ENCODE peak calls at places on chromosomes 1 and 21, in seven cellular contexts. One of them, this sample, is unnamed. For H3K36me3, the result is how much of the 10 kb centered on the place peaks cover.

GRCh38 chr21:44455524-44456206 is 355 bp downstream of the LRRC3 start:
- DNase-seq in CD8-positive, alpha-beta T cell: peak
- DNase-seq in cardiac muscle cell: peak
- DNase-seq in mucosa of descending colon: peak
- DNase-seq in colonic mucosa: peak
- DNase-seq in tibial artery: no peak
- DNase-seq in heart right ventricle: peak
- DNase-seq in this sample: no peak

GRCh38 chr1:69794831-69795230 is 227.1 kb downstream of the LRRC7 start:
- DNase-seq in CD8-positive, alpha-beta T cell: no peak
- DNase-seq in cardiac muscle cell: peak
- DNase-seq in mucosa of descending colon: no peak
- DNase-seq in colonic mucosa: no peak
- DNase-seq in tibial artery: no peak
- DNase-seq in heart right ventricle: no peak
- DNase-seq in this sample: no peak

GRCh38 chr1:151596166-151596933 is 15.5 kb upstream of the SNX27 start:
- DNase-seq in CD8-positive, alpha-beta T cell: no peak
- DNase-seq in cardiac muscle cell: peak
- DNase-seq in mucosa of descending colon: no peak
- DNase-seq in colonic mucosa: no peak
- DNase-seq in tibial artery: no peak
- DNase-seq in heart right ventricle: no peak
- DNase-seq in this sample: no peak

GRCh38 chr1:107695341-107695740 is 269.6 kb downstream of the VAV3 start:
- DNase-seq in CD8-positive, alpha-beta T cell: no peak
- DNase-seq in cardiac muscle cell: no peak
- DNase-seq in mucosa of descending colon: no peak
- DNase-seq in colonic mucosa: no peak
- DNase-seq in tibial artery: no peak
- DNase-seq in heart right ventricle: no peak
- DNase-seq in this sample: no peak

GRCh38 chr1:3650248-3651010 is 526 bp upstream of the WRAP73 start:
- DNase-seq in CD8-positive, alpha-beta T cell: no peak
- DNase-seq in cardiac muscle cell: no peak
- DNase-seq in mucosa of descending colon: peak
- DNase-seq in colonic mucosa: no peak
- DNase-seq in tibial artery: no peak
- DNase-seq in heart right ventricle: no peak
- DNase-seq in this sample: no peak

GRCh38 chr1:156513189-156513588 is 12.6 kb upstream of the MEF2D start:
- DNase-seq in CD8-positive, alpha-beta T cell: no peak
- DNase-seq in cardiac muscle cell: peak
- DNase-seq in mucosa of descending colon: no peak
- DNase-seq in colonic mucosa: no peak
- DNase-seq in tibial artery: no peak
- DNase-seq in heart right ventricle: no peak
- DNase-seq in this sample: no peak

GRCh38 chr1:230915079-230915478 is 46.8 kb upstream of the C1orf198 start:
- DNase-seq in CD8-positive, alpha-beta T cell: no peak
- DNase-seq in cardiac muscle cell: no peak
- DNase-seq in mucosa of descending colon: no peak
- DNase-seq in colonic mucosa: no peak
- DNase-seq in tibial artery: no peak
- DNase-seq in heart right ventricle: no peak
- DNase-seq in this sample: no peak

GRCh38 chr21:26171310-26172100 is 935 bp upstream of the APP start:
- DNase-seq in CD8-positive, alpha-beta T cell: no peak
- DNase-seq in cardiac muscle cell: no peak
- DNase-seq in mucosa of descending colon: peak
- DNase-seq in colonic mucosa: no peak
- DNase-seq in tibial artery: no peak
- DNase-seq in heart right ventricle: no peak
- DNase-seq in this sample: no peak

GRCh38 chr1:169024800-169025253 is 81.7 kb upstream of the ATP1B1 start:
- DNase-seq in CD8-positive, alpha-beta T cell: no peak
- DNase-seq in cardiac muscle cell: no peak
- DNase-seq in mucosa of descending colon: no peak
- DNase-seq in colonic mucosa: no peak
- DNase-seq in tibial artery: no peak
- DNase-seq in heart right ventricle: no peak
- DNase-seq in this sample: no peak

GRCh38 chr1:110880708-110881374 is 7.9 kb downstream of the CD53 start:
- DNase-seq in CD8-positive, alpha-beta T cell: peak
- DNase-seq in cardiac muscle cell: no peak
- DNase-seq in mucosa of descending colon: no peak
- DNase-seq in colonic mucosa: no peak
- DNase-seq in tibial artery: no peak
- DNase-seq in heart right ventricle: no peak
- DNase-seq in this sample: no peak

GRCh38 chr1:50066806-50067205 is 41.9 kb upstream of the ELAVL4 start:
- DNase-seq in CD8-positive, alpha-beta T cell: no peak
- DNase-seq in cardiac muscle cell: no peak
- DNase-seq in mucosa of descending colon: no peak
- DNase-seq in colonic mucosa: no peak
- DNase-seq in tibial artery: no peak
- DNase-seq in heart right ventricle: no peak
- DNase-seq in this sample: no peak

GRCh38 chr1:82586473-82586872 is 785.7 kb downstream of the ADGRL2 start:
- DNase-seq in CD8-positive, alpha-beta T cell: no peak
- DNase-seq in cardiac muscle cell: peak
- DNase-seq in mucosa of descending colon: no peak
- DNase-seq in colonic mucosa: no peak
- DNase-seq in tibial artery: no peak
- DNase-seq in heart right ventricle: peak
- DNase-seq in this sample: no peak

GRCh38 chr1:212754193-212754592 is 37.4 kb downstream of the NSL1 start:
- DNase-seq in CD8-positive, alpha-beta T cell: no peak
- DNase-seq in cardiac muscle cell: no peak
- DNase-seq in mucosa of descending colon: no peak
- DNase-seq in colonic mucosa: no peak
- DNase-seq in tibial artery: no peak
- DNase-seq in heart right ventricle: no peak
- DNase-seq in this sample: no peak

GRCh38 chr1:53614231-53615021 is 124.5 kb downstream of the GLIS1 start:
- DNase-seq in CD8-positive, alpha-beta T cell: no peak
- DNase-seq in cardiac muscle cell: no peak
- DNase-seq in mucosa of descending colon: no peak
- DNase-seq in colonic mucosa: no peak
- DNase-seq in tibial artery: peak
- DNase-seq in heart right ventricle: no peak
- DNase-seq in this sample: no peak

GRCh38 chr1:158180741-158181576 is at the start of gene CD1D:
- DNase-seq in CD8-positive, alpha-beta T cell: no peak
- DNase-seq in cardiac muscle cell: peak
- DNase-seq in mucosa of descending colon: peak
- DNase-seq in colonic mucosa: peak
- DNase-seq in tibial artery: no peak
- DNase-seq in heart right ventricle: peak
- DNase-seq in this sample: no peak

GRCh38 chr1:201408815-201409200 is 9.7 kb upstream of the LAD1 start:
- DNase-seq in CD8-positive, alpha-beta T cell: no peak
- DNase-seq in cardiac muscle cell: no peak
- DNase-seq in mucosa of descending colon: no peak
- DNase-seq in colonic mucosa: no peak
- DNase-seq in tibial artery: no peak
- DNase-seq in heart right ventricle: no peak
- DNase-seq in this sample: no peak

GRCh38 chr1:162056043-162056442 is 13.4 kb upstream of the NOS1AP start:
- DNase-seq in CD8-positive, alpha-beta T cell: peak
- DNase-seq in cardiac muscle cell: peak
- DNase-seq in mucosa of descending colon: peak
- DNase-seq in colonic mucosa: peak
- DNase-seq in tibial artery: peak
- DNase-seq in heart right ventricle: peak
- DNase-seq in this sample: no peak

GRCh38 chr1:94852758-94853157 is 32.6 kb downstream of the SLC44A3 start:
- DNase-seq in CD8-positive, alpha-beta T cell: no peak
- DNase-seq in cardiac muscle cell: peak
- DNase-seq in mucosa of descending colon: no peak
- DNase-seq in colonic mucosa: no peak
- DNase-seq in tibial artery: no peak
- DNase-seq in heart right ventricle: no peak
- DNase-seq in this sample: no peak
- TF ChIP-seq CTCF in CD8-positive, alpha-beta T cell: no peak
- TF ChIP-seq CTCF in cardiac muscle cell: peak
- TF ChIP-seq CTCF in mucosa of descending colon: no peak
- TF ChIP-seq CTCF in colonic mucosa: no peak
- TF ChIP-seq CTCF in tibial artery: peak
- TF ChIP-seq CTCF in heart right ventricle: no peak
- TF ChIP-seq CTCF in this sample: peak

DNA sequence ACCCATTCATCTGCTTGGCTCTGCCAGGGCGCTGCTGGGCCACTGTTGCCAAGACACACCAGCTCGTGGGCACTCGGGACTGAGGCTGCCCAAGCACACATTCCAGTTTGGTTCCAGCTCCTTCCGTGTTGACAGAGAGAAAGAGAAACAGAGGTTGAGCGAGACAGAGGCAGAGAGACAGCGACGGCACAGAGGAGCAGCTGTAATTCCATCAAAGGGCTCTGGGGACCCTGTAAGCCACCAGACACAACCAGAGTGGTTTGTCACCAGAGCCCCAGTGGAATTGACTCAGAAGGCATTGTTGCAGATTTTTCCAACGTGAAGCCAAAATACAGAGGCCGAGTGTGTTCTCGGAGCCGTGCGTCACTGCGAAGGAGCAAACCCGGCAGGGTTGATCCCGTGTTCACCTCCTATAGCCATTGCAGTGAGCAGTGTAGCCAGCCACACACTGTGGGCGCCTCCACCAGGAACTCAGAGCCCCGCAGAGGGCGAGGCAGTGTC is 33.5 kb downstream of the SYF2 start:
- DNase-seq in CD8-positive, alpha-beta T cell: no peak
- DNase-seq in cardiac muscle cell: peak
- DNase-seq in mucosa of descending colon: peak
- DNase-seq in colonic mucosa: peak
- DNase-seq in tibial artery: peak
- DNase-seq in heart right ventricle: peak
- DNase-seq in this sample: no peak
- H3K4me3 ChIP-seq in CD8-positive, alpha-beta T cell: no peak
- H3K4me3 ChIP-seq in cardiac muscle cell: no peak
- H3K4me3 ChIP-seq in mucosa of descending colon: no peak
- H3K4me3 ChIP-seq in colonic mucosa: no peak
- H3K4me3 ChIP-seq in tibial artery: peak
- H3K4me3 ChIP-seq in heart right ventricle: no peak
- H3K4me3 ChIP-seq in this sample: no peak

GRCh38 chr1:220139966-220140365 is 46.0 kb downstream of the IARS2 start:
- DNase-seq in CD8-positive, alpha-beta T cell: no peak
- DNase-seq in cardiac muscle cell: no peak
- DNase-seq in mucosa of descending colon: no peak
- DNase-seq in colonic mucosa: no peak
- DNase-seq in tibial artery: no peak
- DNase-seq in heart right ventricle: no peak
- DNase-seq in this sample: no peak

GRCh38 chr1:220149742-220150141 is 55.8 kb downstream of the IARS2 start:
- DNase-seq in CD8-positive, alpha-beta T cell: no peak
- DNase-seq in cardiac muscle cell: no peak
- DNase-seq in mucosa of descending colon: no peak
- DNase-seq in colonic mucosa: no peak
- DNase-seq in tibial artery: no peak
- DNase-seq in heart right ventricle: no peak
- DNase-seq in this sample: no peak

GRCh38 chr1:220144051-220144450 is 50.1 kb downstream of the IARS2 start:
- DNase-seq in CD8-positive, alpha-beta T cell: no peak
- DNase-seq in cardiac muscle cell: no peak
- DNase-seq in mucosa of descending colon: no peak
- DNase-seq in colonic mucosa: no peak
- DNase-seq in tibial artery: no peak
- DNase-seq in heart right ventricle: no peak
- DNase-seq in this sample: no peak
- H3K36me3 ChIP-seq in CD8-positive, alpha-beta T cell: under half
- H3K36me3 ChIP-seq in cardiac muscle cell: under half
- H3K36me3 ChIP-seq in mucosa of descending colon: under half
- H3K36me3 ChIP-seq in colonic mucosa: under half
- H3K36me3 ChIP-seq in tibial artery: under half
- H3K36me3 ChIP-seq in heart right ventricle: under half
- H3K36me3 ChIP-seq in this sample: under half

DNA sequence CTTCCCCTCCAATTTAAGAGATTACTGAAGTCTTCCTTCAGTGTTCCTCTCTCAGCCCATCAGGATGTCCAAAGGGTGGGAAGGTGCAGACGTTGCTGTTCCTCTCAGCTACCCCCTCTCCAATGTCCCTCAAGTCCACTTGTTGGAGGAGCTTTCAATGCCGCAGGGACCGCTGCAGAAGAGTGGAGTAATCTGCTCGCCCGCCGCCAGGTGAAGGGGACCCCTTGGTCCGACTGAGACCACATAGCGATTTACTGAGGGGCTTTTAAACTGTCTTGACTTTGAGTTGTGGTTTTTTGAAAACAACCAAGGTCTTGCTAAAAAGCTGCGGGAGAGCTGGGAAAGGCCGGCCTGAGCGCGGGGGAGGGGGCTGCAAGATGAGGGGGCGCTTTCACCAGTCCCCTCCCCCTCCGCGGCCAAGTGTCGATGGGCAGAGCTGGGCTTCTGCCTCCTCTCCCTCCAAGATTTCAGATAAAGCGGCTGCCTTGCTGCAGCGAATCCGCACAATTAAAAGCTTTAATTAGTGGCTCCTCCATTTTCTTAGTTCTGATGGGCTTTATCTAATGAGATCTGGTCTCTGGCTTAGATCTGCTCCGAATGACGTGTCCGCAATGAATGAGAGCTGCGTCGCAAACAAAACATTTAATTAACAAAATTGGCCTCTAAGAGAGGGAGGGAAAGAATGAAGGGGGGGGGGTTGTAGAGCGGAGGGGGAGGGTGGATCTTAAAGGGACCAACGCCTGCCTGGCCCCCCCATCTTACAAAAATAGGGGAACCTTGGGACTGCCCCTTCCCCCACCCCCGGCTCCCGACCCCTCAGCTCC is 5.9 kb downstream of the LMO4 start:
- DNase-seq in CD8-positive, alpha-beta T cell: no peak
- DNase-seq in cardiac muscle cell: no peak
- DNase-seq in mucosa of descending colon: peak
- DNase-seq in colonic mucosa: peak
- DNase-seq in tibial artery: no peak
- DNase-seq in heart right ventricle: peak
- DNase-seq in this sample: no peak
- TF ChIP-seq CTCF in CD8-positive, alpha-beta T cell: no peak
- TF ChIP-seq CTCF in cardiac muscle cell: peak
- TF ChIP-seq CTCF in mucosa of descending colon: no peak
- TF ChIP-seq CTCF in colonic mucosa: no peak
- TF ChIP-seq CTCF in tibial artery: no peak
- TF ChIP-seq CTCF in heart right ventricle: no peak
- TF ChIP-seq CTCF in this sample: no peak